ENCODE peak calls at places on chromosomes 5 and 9, in ten cellular contexts. X, L, Z, M, K, Y, V, P, B and A are unnamed samples.

GRCh38 chr5:1139366-1139765 is 27.5 kb upstream of the SLC12A7 start:
- DNase-seq in X (no peak), L (no peak), Z (no peak), M (no peak), K (no peak), Y (no peak), V (no peak), P (no peak), B (no peak), A (no peak)

GRCh38 chr9:36317766-36318165 is 59.5 kb upstream of the GNE start:
- DNase-seq in X (no peak), L (no peak), Z (peak; percentile 36), M (no peak), K (no peak), Y (no peak), V (no peak), P (no peak), B (no peak), A (no peak)

GRCh38 chr5:55154893-55155292 is 5.1 kb upstream of the GPX8 start:
- DNase-seq in X (peak; percentile 84), L (no peak), Z (no peak), M (peak; percentile 19), K (no peak), Y (no peak), V (no peak), P (no peak), B (no peak), A (no peak)

GRCh38 chr5:56449071-56449470 is 215.9 kb upstream of the ANKRD55 start:
- DNase-seq in X (no peak), L (no peak), Z (no peak), M (no peak), K (no peak), Y (no peak), V (no peak), P (no peak), B (no peak), A (no peak)

GRCh38 chr9:116661037-116661954 is 25.8 kb upstream of the TRIM32 start:
- DNase-seq in X (peak; percentile 92), L (no peak), Z (peak; percentile 36), M (peak; percentile 61), K (no peak), Y (peak; percentile 49), V (no peak), P (no peak), B (peak; percentile 55), A (no peak)

GRCh38 chr9:91395553-91396470 is 27.8 kb downstream of the NFIL3 start:
- DNase-seq in X (peak; percentile 86), L (no peak), Z (no peak), M (peak; percentile 88), K (no peak), Y (peak; percentile 42), V (no peak), P (no peak), B (peak; percentile 7), A (no peak)

GRCh38 chr5:172443441-172444109 is 10.8 kb downstream of the SH3PXD2B start:
- DNase-seq in X (peak; percentile 98), L (no peak), Z (peak; percentile 59), M (peak; percentile 74), K (peak; percentile 85), Y (no peak), V (peak; percentile 97), P (no peak), B (no peak), A (no peak)

GRCh38 chr9:99140685-99141314 is 35.9 kb downstream of the TGFBR1 start:
- DNase-seq in X (peak; percentile 81), L (peak; percentile 62), Z (peak; percentile 54), M (no peak), K (peak; percentile 49), Y (peak; percentile 50), V (peak; percentile 78), P (peak; percentile 41), B (peak; percentile 69), A (no peak)

GRCh38 chr5:94928891-94929290 is 310.4 kb downstream of the SLF1 start:
- DNase-seq in X (peak; percentile 40), L (no peak), Z (no peak), M (no peak), K (no peak), Y (no peak), V (no peak), P (no peak), B (no peak), A (no peak)

GRCh38 chr9:33229359-33230120 is 10.4 kb upstream of the SPINK4 start:
- DNase-seq in X (no peak), L (no peak), Z (no peak), M (no peak), K (no peak), Y (no peak), V (no peak), P (no peak), B (no peak), A (no peak)

GRCh38 chr5:51679286-51679685 is 296.0 kb downstream of the ISL1 start:
- DNase-seq in X (no peak), L (no peak), Z (no peak), M (no peak), K (no peak), Y (no peak), V (no peak), P (no peak), B (no peak), A (no peak)

GRCh38 chr9:112166176-112167140 is 8.6 kb downstream of the SUSD1 start:
- DNase-seq in X (peak; percentile 40), L (no peak), Z (no peak), M (no peak), K (peak; percentile 42), Y (no peak), V (no peak), P (no peak), B (no peak), A (no peak)

GRCh38 chr5:116084891-116085715 is at the start of gene COMMD10:
- DNase-seq in X (peak; percentile 89), L (peak; percentile 86), Z (peak; percentile 90), M (peak; percentile 12), K (peak; percentile 86), Y (peak; percentile 77), V (peak; percentile 87), P (peak; percentile 89), B (peak; percentile 76), A (peak; percentile 65)

GRCh38 chr5:28523887-28524637 is 1485.7 kb upstream of the CDH9 start:
- DNase-seq in X (peak; percentile 88), L (no peak), Z (no peak), M (peak; percentile 75), K (no peak), Y (no peak), V (no peak), P (no peak), B (no peak), A (no peak)

GRCh38 chr9:95876595-95876994 is 1.1 kb downstream of the ERCC6L2 start:
- DNase-seq in X (no peak), L (no peak), Z (no peak), M (no peak), K (no peak), Y (no peak), V (no peak), P (no peak), B (peak; percentile 36), A (no peak)

GRCh38 chr5:77641963-77642589 is 3.6 kb upstream of the OTP start:
- DNase-seq in X (no peak), L (no peak), Z (no peak), M (no peak), K (no peak), Y (no peak), V (no peak), P (no peak), B (no peak), A (no peak)

GRCh38 chr5:42268630-42269029 is 154.6 kb upstream of the GHR start:
- DNase-seq in X (peak; percentile 10), L (no peak), Z (no peak), M (peak; percentile 14), K (no peak), Y (no peak), V (no peak), P (no peak), B (no peak), A (no peak)

GRCh38 chr9:77063645-77064285 is 44.3 kb downstream of the FOXB2 start:
- DNase-seq in X (peak; percentile 13), L (no peak), Z (no peak), M (peak; percentile 19), K (no peak), Y (no peak), V (no peak), P (no peak), B (no peak), A (no peak)

GRCh38 chr5:68333649-68334549 is 118.3 kb downstream of the PIK3R1 start:
- DNase-seq in X (peak; percentile 83), L (no peak), Z (no peak), M (no peak), K (no peak), Y (no peak), V (no peak), P (no peak), B (no peak), A (no peak)

DNA sequence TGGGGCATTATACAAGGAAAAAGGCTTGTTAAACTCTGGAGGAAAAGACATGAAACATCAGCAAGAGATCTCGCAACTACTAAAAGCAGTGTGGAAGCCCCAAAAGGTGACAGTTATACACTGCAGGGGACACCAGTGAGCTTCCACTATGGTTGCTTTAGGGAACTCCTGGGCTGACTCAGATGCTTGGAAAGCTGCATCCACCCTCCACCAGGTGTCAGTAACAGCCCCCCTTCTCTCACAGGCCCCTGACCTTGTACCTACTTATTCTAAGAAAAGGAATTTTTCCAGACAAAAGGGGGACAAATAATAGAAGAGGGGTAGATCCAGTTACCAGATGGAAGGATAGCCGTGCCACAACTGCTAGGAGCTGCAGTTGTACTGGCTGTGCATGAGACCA is 154.4 kb upstream of the COX7C start:
- DNase-seq in X (no peak), L (no peak), Z (no peak), M (no peak), K (no peak), Y (peak; percentile 6), V (no peak), P (no peak), B (no peak), A (no peak)
- TF ChIP-seq CTCF in X (no peak), L (no peak), Z (no peak), M (no peak), K (no peak), Y (no peak), V (no peak), P (no peak), B (peak; percentile 25), A (peak; percentile 9)

GRCh38 chr9:38177680-38178079 is 108.7 kb upstream of the SHB start:
- DNase-seq in X (no peak), L (no peak), Z (no peak), M (no peak), K (no peak), Y (no peak), V (no peak), P (no peak), B (no peak), A (no peak)
- TF ChIP-seq CTCF in X (no peak), L (no peak), Z (no peak), M (no peak), K (no peak), Y (no peak), V (no peak), P (no peak), B (no peak), A (no peak)

GRCh38 chr9:109192732-109193361 is 25.8 kb upstream of the FRRS1L start:
- DNase-seq in X (peak; percentile 16), L (peak; percentile 36), Z (peak; percentile 67), M (no peak), K (no peak), Y (no peak), V (no peak), P (peak; percentile 55), B (no peak), A (peak; percentile 32)
- TF ChIP-seq CTCF in X (peak; percentile 39), L (no peak), Z (peak; percentile 18), M (peak; percentile 44), K (peak; percentile 31), Y (peak; percentile 17), V (no peak), P (no peak), B (peak; percentile 49), A (peak; percentile 59)

GRCh38 chr9:21904776-21905175 is 89.4 kb downstream of the CDKN2A start:
- DNase-seq in X (no peak), L (no peak), Z (no peak), M (no peak), K (no peak), Y (no peak), V (no peak), P (no peak), B (peak; percentile 19), A (no peak)
- TF ChIP-seq CTCF in X (no peak), L (no peak), Z (no peak), M (no peak), K (no peak), Y (no peak), V (no peak), P (peak; percentile 11), B (peak; percentile 67), A (no peak)